ENCODE peak calls at places on chromosomes 4 and X, in nine cellular contexts. H, B, J, V, I, Z, U, O and F are unnamed samples.

GRCh38 chrX:54509401-54509800 is 13.4 kb upstream of the FGD1 start:
- DNase-seq in O (no peak), I (no peak), H (no peak), J (no peak), B (no peak), U (no peak), Z (no peak), V (no peak), F (no peak)

GRCh38 chrX:74286950-74287349 is 17.0 kb upstream of the ZCCHC13 start:
- DNase-seq in O (no peak), B (no peak), I (no peak), U (no peak), H (peak), J (no peak), V (no peak), Z (no peak), F (no peak)

GRCh38 chr4:150381671-150382427 is 200.1 kb upstream of the MAB21L2 start:
- DNase-seq in B (no peak), U (no peak), O (no peak), I (no peak), J (no peak), V (no peak), Z (no peak), H (no peak), F (no peak)

GRCh38 chrX:56763556-56764152 is 34.6 kb downstream of the NBDY start:
- DNase-seq in J (peak), B (peak), I (no peak), Z (peak), U (peak), O (peak), V (peak), H (no peak), F (no peak)

GRCh38 chr4:42488114-42488513 is 90.8 kb downstream of the SHISA3 start:
- DNase-seq in B (no peak), J (no peak), U (no peak), H (no peak), O (no peak), Z (no peak), V (no peak), I (no peak), F (no peak)

GRCh38 chr4:174717788-174718187 is 111.3 kb downstream of the GLRA3 start:
- DNase-seq in Z (no peak), U (no peak), B (no peak), V (no peak), H (no peak), O (no peak), J (no peak), I (no peak), F (no peak)

GRCh38 chr4:7131498-7132031 is 60.8 kb upstream of the SORCS2 start:
- DNase-seq in B (no peak), O (no peak), I (no peak), V (no peak), Z (no peak), J (no peak), U (no peak), H (no peak), F (no peak)

GRCh38 chrX:136954930-136955329 is 74.4 kb upstream of the RBMX start:
- DNase-seq in H (peak), U (no peak), I (no peak), Z (no peak), O (no peak), B (no peak), J (no peak), V (peak), F (no peak)

GRCh38 chrX:16838202-16839066 is 31.7 kb downstream of the RBBP7 start:
- DNase-seq in J (peak), V (no peak), Z (peak), H (no peak), O (no peak), I (no peak), B (peak), U (no peak), F (no peak)

GRCh38 chr4:74453846-74454742 is 9.2 kb downstream of the AREG start:
- DNase-seq in I (no peak), B (no peak), H (no peak), U (no peak), V (no peak), O (no peak), Z (no peak), J (no peak), F (no peak)

GRCh38 chr4:37054670-37055069 is 189.9 kb upstream of the NWD2 start:
- DNase-seq in B (no peak), U (no peak), H (no peak), V (no peak), Z (no peak), J (no peak), O (peak), I (no peak), F (no peak)

GRCh38 chrX:77691916-77692315 is 94.1 kb downstream of the ATRX start:
- DNase-seq in H (no peak), U (no peak), V (no peak), J (no peak), B (no peak), Z (no peak), I (no peak), O (no peak), F (no peak)

GRCh38 chr4:103429283-103429682 is 231.1 kb upstream of the CENPE start:
- DNase-seq in O (peak), B (no peak), H (peak), I (no peak), Z (no peak), V (peak), J (no peak), U (no peak), F (no peak)

GRCh38 chr4:153499005-153499404 is 32.8 kb downstream of the TMEM131L start:
- DNase-seq in H (no peak), O (peak), V (no peak), U (no peak), I (no peak), Z (no peak), J (no peak), B (no peak), F (no peak)

GRCh38 chrX:109695637-109696036 is 37.4 kb downstream of the ACSL4 start:
- DNase-seq in B (no peak), O (no peak), I (no peak), V (no peak), U (no peak), J (no peak), Z (no peak), H (no peak), F (no peak)

GRCh38 chr4:1240721-1241465 is 8.0 kb downstream of the CTBP1 start:
- DNase-seq in O (no peak), U (peak), Z (no peak), I (peak), B (peak), J (no peak), H (no peak), V (peak), F (peak)

GRCh38 chr4:4289055-4289454 is 899 bp downstream of the LYAR start:
- DNase-seq in H (no peak), U (no peak), O (no peak), I (no peak), Z (no peak), J (no peak), V (no peak), B (no peak), F (no peak)

GRCh38 chr4:136637071-136637777 is 895.1 kb downstream of the PCDH18 start:
- DNase-seq in I (no peak), H (peak), U (no peak), B (no peak), Z (no peak), J (no peak), V (peak), O (peak), F (no peak)

GRCh38 chr4:42302348-42302747 is 94.9 kb upstream of the SHISA3 start:
- DNase-seq in O (no peak), H (peak), V (peak), J (no peak), B (no peak), I (no peak), Z (peak), U (peak), F (peak)

GRCh38 chr4:53908661-53909078 is 155.7 kb downstream of the CHIC2 start:
- DNase-seq in V (peak), I (no peak), H (peak), B (peak), J (peak), U (peak), O (no peak), Z (peak), F (no peak)

GRCh38 chrX:13304052-13304451 is 15.8 kb downstream of the ATXN3L start:
- DNase-seq in B (no peak), I (no peak), U (no peak), Z (no peak), J (no peak), O (no peak), V (no peak), H (no peak), F (no peak)

GRCh38 chr4:19999775-20000414 is 251.8 kb upstream of the SLIT2 start:
- DNase-seq in J (no peak), B (no peak), H (no peak), V (peak), I (no peak), U (no peak), O (no peak), Z (no peak), F (no peak)

GRCh38 chr4:98517444-98518021 is 140.9 kb downstream of the TSPAN5 start:
- DNase-seq in U (no peak), H (peak), J (peak), V (no peak), B (no peak), O (no peak), Z (no peak), I (no peak), F (no peak)

GRCh38 chr4:98516042-98516440 is 142.4 kb downstream of the TSPAN5 start:
- DNase-seq in O (no peak), I (no peak), U (no peak), B (no peak), J (no peak), V (no peak), H (peak), Z (no peak), F (no peak)

GRCh38 chr4:98519268-98519993 is 139.0 kb downstream of the TSPAN5 start:
- DNase-seq in Z (no peak), V (no peak), I (no peak), U (no peak), O (no peak), J (peak), H (no peak), B (no peak), F (no peak)

GRCh38 chr4:98516441-98517323 is 141.7 kb downstream of the TSPAN5 start:
- DNase-seq in U (no peak), H (no peak), V (no peak), B (no peak), J (peak), Z (no peak), I (no peak), O (no peak), F (no peak)

DNA sequence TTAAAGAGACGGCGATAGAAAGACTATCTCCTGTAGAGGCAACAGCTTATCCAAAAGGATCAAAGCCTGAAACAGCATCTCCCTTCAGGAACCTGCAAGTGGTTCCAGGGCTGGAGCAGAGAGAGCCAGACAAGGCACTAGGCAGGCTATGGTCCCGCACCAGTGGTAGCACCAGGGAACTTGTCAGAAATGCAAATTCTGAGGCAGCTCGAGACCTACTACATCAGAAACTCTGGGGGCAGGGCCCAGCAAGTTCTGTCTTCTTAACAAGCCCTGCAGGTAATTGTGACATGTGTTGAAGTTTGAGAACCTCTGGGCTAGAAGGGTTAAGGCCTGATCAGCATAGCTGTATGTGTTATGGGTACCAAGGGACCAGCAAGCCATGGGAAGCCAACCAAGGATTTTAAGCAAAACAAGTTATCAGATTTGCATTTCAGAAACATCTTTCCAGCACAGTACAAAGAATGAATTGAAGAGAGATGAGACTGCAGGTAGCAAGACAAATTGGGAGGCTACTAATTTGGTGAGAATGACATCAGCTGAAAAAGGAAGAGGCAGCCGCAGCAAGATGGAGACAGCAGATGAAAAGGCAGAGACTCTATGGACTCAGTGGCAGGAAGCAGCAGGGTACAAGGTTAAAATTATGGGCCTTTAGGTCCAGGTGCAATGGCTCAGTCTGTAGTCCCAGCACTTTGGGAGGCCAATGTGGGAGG is 139.7 kb downstream of the TSPAN5 start:
- DNase-seq in J (no peak), H (no peak), Z (no peak), I (no peak), U (no peak), O (no peak), B (no peak), V (no peak), F (no peak)
- H3K27ac ChIP-seq in J (peak), H (peak), Z (no peak), I (no peak), U (no peak), O (no peak), B (no peak), V (peak), F (no peak)

DNA sequence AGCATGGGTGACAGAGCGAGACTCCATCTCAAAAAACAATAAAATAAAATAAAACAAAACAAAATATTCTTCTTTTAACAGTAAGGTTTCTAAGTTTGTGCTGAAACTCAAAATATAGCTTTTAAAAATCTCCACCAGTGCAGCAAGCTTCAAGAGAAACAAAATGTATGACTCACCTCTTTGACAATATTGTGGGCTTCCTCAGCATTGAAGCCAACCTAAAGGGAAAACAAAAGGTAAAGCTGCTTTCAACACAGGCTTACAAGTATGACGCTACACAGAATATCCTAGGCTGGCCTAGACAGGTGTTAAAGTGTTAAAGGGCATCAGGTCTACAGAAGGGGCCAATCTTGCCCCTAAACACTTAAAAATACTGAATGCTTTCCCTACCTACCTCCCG is 1.2 kb downstream of the DYNLT3 start:
- DNase-seq in Z (no peak), H (no peak), O (no peak), I (no peak), B (no peak), V (no peak), J (no peak), U (no peak), F (no peak)
- TF ChIP-seq EP300 in Z (no peak), H (no peak), O (no peak), I (no peak), B (no peak), V (no peak), J (no peak), U (no peak), F (no peak)

GRCh38 chrX:149255860-149256259 is 249.2 kb downstream of the IDS start:
- DNase-seq in I (no peak), J (no peak), V (no peak), B (no peak), O (no peak), Z (no peak), U (no peak), H (no peak), F (no peak)
- H3K27ac ChIP-seq in I (no peak), J (no peak), V (no peak), B (no peak), O (no peak), Z (no peak), U (no peak), H (no peak), F (no peak)

GRCh38 chr4:126338572-126338971 is 1023.8 kb downstream of the FAT4 start:
- DNase-seq in B (no peak), U (no peak), O (no peak), J (no peak), H (no peak), I (no peak), Z (no peak), V (peak), F (no peak)
- TF ChIP-seq EP300 in B (no peak), U (no peak), O (no peak), J (no peak), H (no peak), I (no peak), Z (no peak), V (peak), F (no peak)

GRCh38 chr4:143286058-143286457 is 50.6 kb upstream of the GAB1 start:
- DNase-seq in B (no peak), H (no peak), I (no peak), J (no peak), V (no peak), O (no peak), Z (no peak), U (no peak), F (no peak)
- H3K27ac ChIP-seq in B (peak), H (no peak), I (peak), J (peak), V (peak), O (no peak), Z (no peak), U (no peak), F (no peak)

DNA sequence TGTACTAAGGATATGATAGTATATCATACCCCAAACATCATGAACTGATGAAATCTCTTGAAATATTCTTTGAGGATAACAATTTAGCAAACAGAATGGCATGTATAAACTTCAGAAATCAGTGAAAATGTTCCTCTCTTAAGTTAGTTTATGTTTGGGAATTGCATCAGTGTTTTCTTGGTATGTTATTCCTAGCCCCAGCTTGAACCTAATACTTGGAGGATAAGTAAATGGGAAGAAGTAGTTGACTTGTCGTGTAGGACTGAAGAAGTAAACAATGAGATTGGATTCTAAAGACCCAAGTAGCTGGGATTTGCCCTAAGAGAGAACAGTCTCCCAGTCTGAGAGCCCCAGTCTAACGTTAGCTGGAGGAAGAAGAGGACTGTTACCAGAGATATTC is 355.7 kb downstream of the GALNTL6 start:
- DNase-seq in B (no peak), V (no peak), J (no peak), Z (no peak), O (no peak), I (no peak), U (no peak), H (no peak), F (no peak)
- TF ChIP-seq EP300 in B (no peak), V (no peak), J (no peak), Z (no peak), O (no peak), I (no peak), U (no peak), H (no peak), F (no peak)

GRCh38 chr4:30979402-30979801 is 259.2 kb downstream of the PCDH7 start:
- DNase-seq in J (no peak), O (no peak), H (no peak), Z (no peak), U (no peak), V (no peak), I (no peak), B (no peak), F (no peak)
- H3K27ac ChIP-seq in J (no peak), O (no peak), H (no peak), Z (no peak), U (no peak), V (no peak), I (no peak), B (no peak), F (no peak)

DNA sequence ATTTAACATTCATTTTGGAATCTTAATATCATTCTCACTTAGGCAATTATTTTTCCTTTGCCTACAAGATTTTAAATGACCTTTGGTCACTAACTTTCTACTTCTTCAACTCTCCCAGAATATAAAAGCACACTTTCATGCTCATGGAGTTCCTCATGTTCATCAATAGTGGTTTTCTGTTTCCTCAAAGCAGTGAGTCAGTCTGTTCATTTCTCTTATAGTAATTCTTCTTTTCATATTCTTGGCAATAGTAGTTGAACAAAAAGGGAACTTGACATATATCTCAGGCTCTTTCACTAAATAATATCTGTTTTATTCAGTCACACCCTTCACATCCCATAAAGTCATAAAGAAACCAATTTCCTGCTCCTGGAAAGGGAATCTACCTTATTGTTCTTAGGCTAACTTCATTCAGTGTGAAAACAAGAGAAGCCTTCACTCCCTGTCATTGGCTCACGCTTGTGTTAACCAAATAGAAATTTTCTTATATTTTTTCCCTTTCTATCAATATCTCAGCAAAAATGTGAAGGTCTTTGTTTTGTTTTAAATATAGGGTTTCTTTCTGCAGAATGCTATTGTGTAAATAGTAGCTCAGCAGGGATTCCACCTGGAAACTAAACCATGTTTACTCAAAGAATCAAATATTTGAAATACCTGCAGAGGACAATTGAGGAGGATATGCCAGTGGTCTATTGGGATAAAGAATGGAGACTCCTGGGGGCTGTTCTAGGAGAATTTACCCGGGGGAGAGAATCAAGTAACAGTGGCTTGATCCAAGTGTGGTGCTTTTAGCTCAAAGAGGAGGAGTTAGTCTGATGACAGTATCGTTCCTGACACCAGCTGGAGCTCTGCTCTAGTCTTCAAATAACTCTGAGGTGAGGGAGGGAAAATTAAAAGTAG is 13.4 kb upstream of the TNIP3 start:
- DNase-seq in U (no peak), I (no peak), J (no peak), V (no peak), Z (no peak), B (no peak), O (no peak), H (no peak), F (no peak)
- TF ChIP-seq EP300 in U (no peak), I (no peak), J (no peak), V (no peak), Z (no peak), B (no peak), O (no peak), H (no peak), F (no peak)